ENCODE peak calls at places on chromosomes 7 and 10, in ten cellular contexts. O is HuH-7; I is brain microvascular endothelial cell; G is frontal cortex; J is bronchial epithelial cell; K is right lobe of liver; R is cortex of kidney; P is stimulated activated CD4-positive, alpha-beta T cell treated with anti-CD3 and anti-CD28 coated beads, Interleukin-1b, Interleukin-23, amount 100 ng/mL, for 1 hour; H is RPMI7951; M is choroid plexus epithelial cell. Z is an unnamed sample.

GRCh38 chr10:47173929-47174442 is 126.0 kb upstream of the GDF10 start:
- DNase-seq in O (no peak), I (peak), G (no peak), J (no peak), K (no peak), R (no peak), P (no peak), H (no peak), M (peak), Z (no peak)

GRCh38 chr10:127762925-127763324 is 25.9 kb downstream of the FOXI2 start:
- DNase-seq in O (no peak), I (no peak), G (no peak), J (no peak), K (no peak), R (no peak), P (no peak), H (no peak), M (no peak), Z (no peak)

GRCh38 chr7:81833401-81833800 is 63.6 kb upstream of the HGF start:
- DNase-seq in O (no peak), I (no peak), G (no peak), J (no peak), K (no peak), R (no peak), P (no peak), H (no peak), M (peak), Z (no peak)

GRCh38 chr7:42869131-42870020 is 42.5 kb downstream of the C7orf25 start:
- DNase-seq in O (no peak), I (peak), G (no peak), J (peak), K (no peak), R (no peak), P (no peak), H (peak), M (peak), Z (no peak)

GRCh38 chr7:35248576-35249536 is 5.0 kb downstream of the TBX20 start:
- DNase-seq in O (no peak), I (no peak), G (no peak), J (no peak), K (no peak), R (no peak), P (no peak), H (no peak), M (no peak), Z (no peak)

GRCh38 chr10:113842171-113842570 is 11.7 kb downstream of the DCLRE1A start:
- DNase-seq in O (no peak), I (no peak), G (no peak), J (no peak), K (no peak), R (no peak), P (no peak), H (no peak), M (no peak), Z (no peak)

GRCh38 chr10:118571123-118571522 is 24.3 kb downstream of the PRLHR start:
- DNase-seq in O (no peak), I (no peak), G (no peak), J (no peak), K (no peak), R (no peak), P (no peak), H (no peak), M (no peak), Z (peak)

GRCh38 chr7:30648744-30649540 is 33.3 kb downstream of the CRHR2 start:
- DNase-seq in O (no peak), I (no peak), G (no peak), J (no peak), K (no peak), R (no peak), P (no peak), H (no peak), M (no peak), Z (no peak)

GRCh38 chr7:98420966-98421612 is 20.2 kb upstream of the BAIAP2L1 start:
- DNase-seq in O (peak), I (no peak), G (peak), J (peak), K (peak), R (no peak), P (peak), H (peak), M (peak), Z (no peak)

GRCh38 chr7:23713285-23714235 is 3.5 kb downstream of the STK31 start:
- DNase-seq in O (no peak), I (peak), G (no peak), J (peak), K (no peak), R (no peak), P (no peak), H (peak), M (peak), Z (no peak)